ENCODE peak calls at places on chromosomes 6 and 20, in eight cellular contexts. W is GF-D8; C is colonic mucosa; G is MCF 10A; Q is BJ; P is cardiac muscle cell; E is hippocampal formation; A is stimulated activated naive CD8-positive, alpha-beta T cell treated with anti-CD3 and anti-CD28 coated beads, Interleukin-15, Interleukin-2, amounts not matched to agents 100 U/mL and 50 U/mL, for 24 hours. L is an unnamed sample.

GRCh38 chr6:1635305-1636010 is 25.7 kb downstream of the FOXC1 start:
- DNase-seq in P (no peak), G (no peak), A (no peak), Q (no peak), C (no peak), W (no peak), E (no peak), L (no peak)

GRCh38 chr20:62961799-62962198 is 9.3 kb downstream of the SLC17A9 start:
- DNase-seq in W (no peak), Q (no peak), C (no peak), G (no peak), E (no peak), A (no peak), P (no peak), L (no peak)

GRCh38 chr6:139135578-139136545 is 982 bp downstream of the HECA start:
- DNase-seq in P (peak; percentile 29), G (no peak), Q (no peak), W (peak; percentile 19), C (peak; percentile 71), E (peak; percentile 22), A (peak; percentile 75), L (peak; percentile 25)

GRCh38 chr6:114284281-114284680 is 58.5 kb downstream of the HS3ST5 start:
- DNase-seq in E (no peak), P (peak; percentile 18), G (peak; percentile 14), C (no peak), W (no peak), Q (no peak), A (no peak), L (no peak)

GRCh38 chr6:33577106-33577535 is 3.0 kb downstream of the BAK1 start:
- DNase-seq in A (no peak), Q (no peak), C (peak; percentile 98), W (no peak), P (no peak), E (no peak), G (peak; percentile 85), L (peak; percentile 77)

GRCh38 chr6:157673596-157673995 is 149.4 kb upstream of the SNX9 start:
- DNase-seq in Q (no peak), E (no peak), G (no peak), A (no peak), W (no peak), P (no peak), C (no peak), L (no peak)

GRCh38 chr6:130697661-130698535 is 129.3 kb upstream of the SMLR1 start:
- DNase-seq in G (peak; percentile 64), A (peak; percentile 64), E (peak; percentile 2), Q (no peak), P (peak; percentile 70), C (peak; percentile 47), W (no peak), L (peak; percentile 6)

GRCh38 chr6:15551798-15552197 is 111.0 kb downstream of the DTNBP1 start:
- DNase-seq in C (no peak), E (no peak), W (no peak), A (no peak), G (no peak), Q (no peak), P (peak; percentile 26), L (no peak)